ENCODE peak calls at places on chromosomes 5 and 9, in six cellular contexts. B is RKO; J is activated naive CD8-positive, alpha-beta T cell treated with anti-CD3 and anti-CD28 coated beads for 36 hours; C is fibroblast of pulmonary artery; G is T-helper 1 cell; X is NCI-H1105 treated with DMSO at 0.1 percent for 48 hours. Z is an unnamed sample.

GRCh38 chr5:65825388-65826328 is 100.7 kb upstream of the ERBIN start:
- DNase-seq in B (no peak), J (no peak), C (no peak), G (no peak), X (no peak), Z (no peak)

GRCh38 chr9:14193338-14193980 is 120.5 kb downstream of the NFIB start:
- DNase-seq in B (no peak), J (no peak), C (peak), G (no peak), X (no peak), Z (no peak)

GRCh38 chr5:147530801-147531389 is 21.0 kb upstream of the DPYSL3 start:
- DNase-seq in B (peak), J (no peak), C (peak), G (no peak), X (no peak), Z (peak)

GRCh38 chr5:56012281-56012963 is 17.7 kb upstream of the IL6ST start:
- DNase-seq in B (no peak), J (no peak), C (peak), G (peak), X (no peak), Z (peak)

GRCh38 chr5:67537439-67538342 is 341.1 kb upstream of the CD180 start:
- DNase-seq in B (no peak), J (no peak), C (peak), G (no peak), X (no peak), Z (no peak)

GRCh38 chr5:54309237-54309636 is 1.1 kb downstream of the ARL15 start:
- DNase-seq in B (peak), J (no peak), C (peak), G (no peak), X (no peak), Z (peak)

GRCh38 chr9:20898885-20899554 is 132.4 kb downstream of the HACD4 start:
- DNase-seq in B (no peak), J (peak), C (peak), G (no peak), X (no peak), Z (no peak)

GRCh38 chr9:133269537-133270357 is 5.3 kb downstream of the ABO start:
- DNase-seq in B (no peak), J (no peak), C (no peak), G (no peak), X (no peak), Z (no peak)

GRCh38 chr5:7756453-7756852 is 94.5 kb downstream of the CFAP90 start:
- DNase-seq in B (no peak), J (no peak), C (no peak), G (no peak), X (no peak), Z (no peak)

GRCh38 chr9:121369595-121370265 is at the start of gene STOM:
- DNase-seq in B (no peak), J (no peak), C (peak), G (no peak), X (no peak), Z (peak)

GRCh38 chr9:22067196-22067595 is 58.1 kb upstream of the CDKN2B start:
- DNase-seq in B (no peak), J (no peak), C (no peak), G (no peak), X (no peak), Z (no peak)

GRCh38 chr5:109704255-109704952 is 14.7 kb downstream of the MAN2A1 start:
- DNase-seq in B (no peak), J (no peak), C (no peak), G (no peak), X (no peak), Z (no peak)

GRCh38 chr9:9790216-9790872 is 822.5 kb downstream of the PTPRD start:
- DNase-seq in B (peak), J (no peak), C (peak), G (peak), X (peak), Z (peak)

GRCh38 chr9:98551511-98552286 is 157.0 kb downstream of the GABBR2 start:
- DNase-seq in B (peak), J (no peak), C (peak), G (no peak), X (no peak), Z (peak)

GRCh38 chr5:18179579-18179978 is 545.3 kb downstream of the TAF11L14 start:
- DNase-seq in B (no peak), J (no peak), C (no peak), G (no peak), X (no peak), Z (no peak)

GRCh38 chr5:17895296-17896058 is 261.2 kb downstream of the TAF11L14 start:
- DNase-seq in B (peak), J (no peak), C (no peak), G (no peak), X (no peak), Z (no peak)

Z was measured in DMS53.